ENCODE peak calls at places on chromosomes 11 and 22, in ten cellular contexts. V is ELF-1; H is GM10248; O is stimulated activated CD4-positive, alpha-beta T cell treated with anti-CD3 and anti-CD28 coated beads, Interleukin-1b, Interleukin-23, amount 100 ng/mL, for 48 hours; M is ACHN; Z is activated naive CD4-positive, alpha-beta T cell treated with Interleukin-2 at 50 U/mL for 16 hours; E is AG09309; I is NCI-H748 treated with DMSO at 0.1 percent for 48 hours; G is GM03348; S is HS-27A. W is an unnamed sample.

GRCh38 chr22:20063271-20064139 is 16.5 kb upstream of the DGCR8 start:
- DNase-seq in E (no peak), H (no peak), M (no peak), V (no peak), I (no peak), S (no peak), G (no peak), O (no peak), Z (no peak), W (no peak)

GRCh38 chr11:98090861-98091575 is 929.7 kb upstream of the CNTN5 start:
- DNase-seq in V (no peak), S (no peak), I (no peak), H (no peak), O (no peak), G (no peak), Z (no peak), M (no peak), E (no peak), W (no peak)

GRCh38 chr11:84969103-84969502 is 658.0 kb downstream of the DLG2 start:
- DNase-seq in I (no peak), M (no peak), H (no peak), V (peak; percentile 32), S (no peak), O (no peak), E (no peak), G (peak; percentile 31), Z (no peak), W (no peak)

GRCh38 chr22:26852176-26852575 is 194.8 kb downstream of the MIAT start:
- DNase-seq in Z (no peak), S (no peak), H (no peak), O (no peak), M (peak; percentile 10), I (no peak), V (peak; percentile 79), G (no peak), E (no peak), W (no peak)

GRCh38 chr11:10263929-10264328 is 30.1 kb downstream of the SBF2 start:
- DNase-seq in G (peak; percentile 68), S (no peak), V (no peak), O (no peak), I (no peak), Z (no peak), M (peak; percentile 31), H (no peak), E (peak; percentile 42), W (no peak)

GRCh38 chr11:123430736-123431356 is 777 bp downstream of the GRAMD1B start:
- DNase-seq in H (peak; percentile 75), E (no peak), G (peak; percentile 72), Z (peak; percentile 65), V (peak; percentile 79), M (no peak), I (no peak), O (peak; percentile 67), S (no peak), W (no peak)

GRCh38 chr11:128503231-128503991 is 83.9 kb downstream of the ETS1 start:
- DNase-seq in G (peak; percentile 78), V (no peak), Z (no peak), O (peak; percentile 25), S (peak; percentile 41), E (peak; percentile 88), I (no peak), H (no peak), M (no peak), W (peak; percentile 81)

GRCh38 chr11:748007-748359 is 719 bp downstream of the TALDO1 start:
- DNase-seq in Z (no peak), H (no peak), M (no peak), V (no peak), I (no peak), S (no peak), G (peak; percentile 46), E (no peak), O (no peak), W (no peak)

GRCh38 chr11:128735935-128736610 is 42.2 kb downstream of the FLI1 start:
- DNase-seq in Z (no peak), M (no peak), E (no peak), G (no peak), S (no peak), H (peak; percentile 59), V (no peak), O (no peak), I (no peak), W (no peak)

GRCh38 chr11:125210112-125210511 is 45.6 kb downstream of the PKNOX2 start:
- DNase-seq in G (no peak), O (no peak), M (no peak), V (peak; percentile 57), H (no peak), Z (no peak), S (no peak), E (no peak), I (no peak), W (no peak)

GRCh38 chr11:46006418-46007070 is 84.1 kb downstream of the LARGE2 start:
- DNase-seq in M (peak; percentile 69), S (peak; percentile 51), O (no peak), I (peak; percentile 72), H (peak; percentile 59), Z (no peak), E (peak; percentile 55), G (peak; percentile 70), V (no peak), W (peak; percentile 35)

GRCh38 chr11:34624069-34624468 is 3.2 kb downstream of the EHF start:
- DNase-seq in E (no peak), I (no peak), G (no peak), V (no peak), H (peak; percentile 28), Z (peak; percentile 42), O (no peak), S (no peak), M (no peak), W (no peak)

GRCh38 chr11:35855685-35856084 is 88.2 kb upstream of the LDLRAD3 start:
- DNase-seq in V (no peak), H (no peak), Z (no peak), I (no peak), S (no peak), M (no peak), O (no peak), G (no peak), E (no peak), W (no peak)

GRCh38 chr11:3905080-3905953 is 49.9 kb downstream of the STIM1 start:
- DNase-seq in I (no peak), M (peak; percentile 93), H (peak; percentile 71), G (peak; percentile 80), O (peak; percentile 73), V (peak; percentile 34), E (peak; percentile 96), Z (peak; percentile 70), S (peak; percentile 58), W (peak; percentile 96)

GRCh38 chr22:40687706-40688105 is 8.4 kb downstream of the MCHR1 start:
- DNase-seq in I (no peak), Z (no peak), E (no peak), S (no peak), M (no peak), G (no peak), V (no peak), O (no peak), H (no peak), W (no peak)

GRCh38 chr22:42365337-42365865 is 66.8 kb downstream of the NFAM1 start:
- DNase-seq in I (peak; percentile 17), G (no peak), S (no peak), H (no peak), O (no peak), M (no peak), Z (no peak), E (no peak), V (peak; percentile 94), W (no peak)

GRCh38 chr11:1820463-1821325 is 14.1 kb upstream of the SYT8 start:
- DNase-seq in G (peak; percentile 71), H (no peak), S (no peak), I (no peak), Z (no peak), E (peak; percentile 20), M (no peak), V (no peak), O (no peak), W (no peak)

W was measured in epithelial cell of proximal tubule.